ENCODE peak calls at places on chromosomes 7 and 10, in four cellular contexts. U, B, V and O are unnamed samples.

GRCh38 chr7:101833799-101834198 is 16.4 kb downstream of the CUX1 start:
- DNase-seq in U (no peak), B (no peak), V (no peak), O (no peak)

GRCh38 chr7:72032934-72033333 is 379.2 kb downstream of the CALN1 start:
- DNase-seq in U (no peak), B (no peak), V (no peak), O (no peak)

GRCh38 chr7:115707236-115707635 is 323.3 kb downstream of the TFEC start:
- DNase-seq in U (peak; percentile 23), B (peak; percentile 93), V (no peak), O (no peak)

GRCh38 chr10:71250405-71250804 is 38.0 kb downstream of the UNC5B start:
- DNase-seq in U (no peak), B (no peak), V (no peak), O (no peak)

GRCh38 chr7:34739651-34740300 is 81.8 kb downstream of the NPSR1 start:
- DNase-seq in U (no peak), B (no peak), V (no peak), O (no peak)

GRCh38 chr10:72310241-72310633 is 36.5 kb downstream of the DDIT4 start:
- DNase-seq in U (no peak), B (no peak), V (peak; percentile 10), O (no peak)

GRCh38 chr7:83271212-83272099 is 108.8 kb upstream of the PCLO start:
- DNase-seq in U (no peak), B (peak; percentile 18), V (no peak), O (no peak)

GRCh38 chr10:88232029-88232895 is 350.9 kb downstream of the RNLS start:
- DNase-seq in U (no peak), B (no peak), V (no peak), O (no peak)

GRCh38 chr7:12162420-12163113 is 48.5 kb upstream of the TMEM106B start:
- DNase-seq in U (no peak), B (no peak), V (no peak), O (no peak)

GRCh38 chr7:50391386-50391785 is 58.8 kb downstream of the FIGNL1 start:
- DNase-seq in U (no peak), B (no peak), V (no peak), O (no peak)

GRCh38 chr10:128263891-128264688 is 137.9 kb upstream of the MKI67 start:
- DNase-seq in U (peak; percentile 78), B (peak; percentile 25), V (no peak), O (no peak)

GRCh38 chr10:22333167-22333566 is 12.1 kb upstream of the SPAG6 start:
- DNase-seq in U (no peak), B (no peak), V (no peak), O (peak; percentile 68)

GRCh38 chr10:43322769-43323168 is 48.7 kb upstream of the FXYD4 start:
- DNase-seq in U (peak; percentile 96), B (no peak), V (peak; percentile 43), O (peak; percentile 79)

GRCh38 chr7:35908305-35909223 is 107.7 kb downstream of the SEPTIN7 start:
- DNase-seq in U (no peak), B (no peak), V (no peak), O (no peak)

GRCh38 chr7:121398246-121398645 is 2.1 kb upstream of the FAM3C start:
- DNase-seq in U (no peak), B (no peak), V (no peak), O (no peak)

GRCh38 chr10:46544989-46545791 is 11.3 kb downstream of the GPRIN2 start:
- DNase-seq in U (no peak), B (no peak), V (no peak), O (no peak)

GRCh38 chr10:24617771-24618396 is 105.8 kb downstream of the ARHGAP21 start:
- DNase-seq in U (peak; percentile 77), B (peak; percentile 2), V (no peak), O (peak; percentile 42)

GRCh38 chr7:78052112-78052511 is 253.5 kb downstream of the PHTF2 start:
- DNase-seq in U (no peak), B (no peak), V (no peak), O (no peak)

GRCh38 chr7:124085168-124085567 is 52.3 kb upstream of the TMEM229A start:
- DNase-seq in U (no peak), B (peak; percentile 47), V (no peak), O (no peak)

GRCh38 chr7:142384508-142384922 is 126.7 kb upstream of the PRSS58 start:
- DNase-seq in U (no peak), B (no peak), V (no peak), O (no peak)

GRCh38 chr7:29199776-29200175 is 5.2 kb downstream of the CHN2 start:
- DNase-seq in U (no peak), B (no peak), V (no peak), O (no peak)